ENCODE peak calls at places on chromosomes 11 and 22, in ten cellular contexts. One of them, this sample, is unnamed.

GRCh38 chr11:121391914-121392313 is 60.2 kb upstream of the SORL1 start:
- DNase-seq in body of pancreas: no peak
- DNase-seq in astrocyte: no peak
- DNase-seq in fibroblast of mammary gland: peak; percentile 19
- DNase-seq in GM12865: no peak
- DNase-seq in tibial artery: no peak
- DNase-seq in lower lobe of right lung: peak; percentile 52
- DNase-seq in A549: peak; percentile 39
- DNase-seq in BJ: no peak
- DNase-seq in HCT116: no peak
- DNase-seq in this sample: peak; percentile 72

GRCh38 chr11:102914238-102915043 is 39.7 kb upstream of the MMP12 start:
- DNase-seq in body of pancreas: peak; percentile 20
- DNase-seq in astrocyte: peak; percentile 20
- DNase-seq in fibroblast of mammary gland: peak; percentile 61
- DNase-seq in GM12865: peak; percentile 15
- DNase-seq in tibial artery: no peak
- DNase-seq in lower lobe of right lung: no peak
- DNase-seq in A549: peak; percentile 23
- DNase-seq in BJ: no peak
- DNase-seq in HCT116: peak; percentile 37
- DNase-seq in this sample: peak; percentile 7

GRCh38 chr11:45071232-45071631 is 75.2 kb upstream of the PRDM11 start:
- DNase-seq in body of pancreas: no peak
- DNase-seq in astrocyte: no peak
- DNase-seq in fibroblast of mammary gland: no peak
- DNase-seq in GM12865: no peak
- DNase-seq in tibial artery: no peak
- DNase-seq in lower lobe of right lung: no peak
- DNase-seq in A549: no peak
- DNase-seq in BJ: no peak
- DNase-seq in HCT116: no peak
- DNase-seq in this sample: no peak

GRCh38 chr11:95916049-95916448 is 7.9 kb downstream of the MTMR2 start:
- DNase-seq in body of pancreas: no peak
- DNase-seq in astrocyte: no peak
- DNase-seq in fibroblast of mammary gland: no peak
- DNase-seq in GM12865: no peak
- DNase-seq in tibial artery: no peak
- DNase-seq in lower lobe of right lung: no peak
- DNase-seq in A549: no peak
- DNase-seq in BJ: no peak
- DNase-seq in HCT116: no peak
- DNase-seq in this sample: no peak

GRCh38 chr11:88579466-88579865 is 241.9 kb upstream of the CTSC start:
- DNase-seq in body of pancreas: no peak
- DNase-seq in astrocyte: no peak
- DNase-seq in fibroblast of mammary gland: no peak
- DNase-seq in GM12865: no peak
- DNase-seq in tibial artery: no peak
- DNase-seq in lower lobe of right lung: no peak
- DNase-seq in A549: no peak
- DNase-seq in BJ: no peak
- DNase-seq in HCT116: no peak
- DNase-seq in this sample: no peak

GRCh38 chr11:14480716-14481115 is 18.9 kb downstream of the COPB1 start:
- DNase-seq in body of pancreas: no peak
- DNase-seq in astrocyte: no peak
- DNase-seq in fibroblast of mammary gland: no peak
- DNase-seq in GM12865: no peak
- DNase-seq in tibial artery: no peak
- DNase-seq in lower lobe of right lung: no peak
- DNase-seq in A549: peak; percentile 4
- DNase-seq in BJ: no peak
- DNase-seq in HCT116: no peak
- DNase-seq in this sample: no peak

GRCh38 chr11:117287668-117288067 is 3.5 kb upstream of the BACE1-AS start:
- DNase-seq in body of pancreas: no peak
- DNase-seq in astrocyte: no peak
- DNase-seq in fibroblast of mammary gland: no peak
- DNase-seq in GM12865: no peak
- DNase-seq in tibial artery: no peak
- DNase-seq in lower lobe of right lung: no peak
- DNase-seq in A549: no peak
- DNase-seq in BJ: no peak
- DNase-seq in HCT116: no peak
- DNase-seq in this sample: no peak

GRCh38 chr11:69044111-69045013 is 4.4 kb upstream of the TPCN2 start:
- DNase-seq in body of pancreas: peak; percentile 78
- DNase-seq in astrocyte: peak; percentile 58
- DNase-seq in fibroblast of mammary gland: peak; percentile 58
- DNase-seq in GM12865: peak; percentile 29
- DNase-seq in tibial artery: peak; percentile 69
- DNase-seq in lower lobe of right lung: peak; percentile 78
- DNase-seq in A549: peak; percentile 84
- DNase-seq in BJ: peak; percentile 66
- DNase-seq in HCT116: peak; percentile 68
- DNase-seq in this sample: peak; percentile 26

GRCh38 chr11:109604506-109604905 is 182.5 kb downstream of the C11orf87 start:
- DNase-seq in body of pancreas: no peak
- DNase-seq in astrocyte: no peak
- DNase-seq in fibroblast of mammary gland: peak; percentile 18
- DNase-seq in GM12865: no peak
- DNase-seq in tibial artery: no peak
- DNase-seq in lower lobe of right lung: no peak
- DNase-seq in A549: no peak
- DNase-seq in BJ: no peak
- DNase-seq in HCT116: no peak
- DNase-seq in this sample: no peak

GRCh38 chr11:107071129-107071528 is 52.9 kb upstream of the GUCY1A2 start:
- DNase-seq in body of pancreas: no peak
- DNase-seq in astrocyte: no peak
- DNase-seq in fibroblast of mammary gland: no peak
- DNase-seq in GM12865: no peak
- DNase-seq in tibial artery: no peak
- DNase-seq in lower lobe of right lung: no peak
- DNase-seq in A549: no peak
- DNase-seq in BJ: no peak
- DNase-seq in HCT116: no peak
- DNase-seq in this sample: no peak

GRCh38 chr11:5488385-5488784 is at the start of gene OR52D1:
- DNase-seq in body of pancreas: no peak
- DNase-seq in astrocyte: no peak
- DNase-seq in fibroblast of mammary gland: no peak
- DNase-seq in GM12865: no peak
- DNase-seq in tibial artery: no peak
- DNase-seq in lower lobe of right lung: no peak
- DNase-seq in A549: no peak
- DNase-seq in BJ: no peak
- DNase-seq in HCT116: no peak
- DNase-seq in this sample: no peak

GRCh38 chr22:27752771-27753170 is 48.8 kb downstream of the MN1 start:
- DNase-seq in body of pancreas: no peak
- DNase-seq in astrocyte: peak; percentile 39
- DNase-seq in fibroblast of mammary gland: peak; percentile 42
- DNase-seq in GM12865: no peak
- DNase-seq in tibial artery: peak; percentile 75
- DNase-seq in lower lobe of right lung: peak; percentile 34
- DNase-seq in A549: peak; percentile 12
- DNase-seq in BJ: no peak
- DNase-seq in HCT116: no peak
- DNase-seq in this sample: no peak

GRCh38 chr11:114440121-114440860 is 1.0 kb downstream of the REXO2 start:
- DNase-seq in body of pancreas: no peak
- DNase-seq in astrocyte: peak; percentile 13
- DNase-seq in fibroblast of mammary gland: no peak
- DNase-seq in GM12865: no peak
- DNase-seq in tibial artery: no peak
- DNase-seq in lower lobe of right lung: no peak
- DNase-seq in A549: no peak
- DNase-seq in BJ: no peak
- DNase-seq in HCT116: no peak
- DNase-seq in this sample: no peak

GRCh38 chr11:77789061-77789730 is 31.3 kb downstream of the RSF1 start:
- DNase-seq in body of pancreas: no peak
- DNase-seq in astrocyte: no peak
- DNase-seq in fibroblast of mammary gland: no peak
- DNase-seq in GM12865: no peak
- DNase-seq in tibial artery: no peak
- DNase-seq in lower lobe of right lung: no peak
- DNase-seq in A549: no peak
- DNase-seq in BJ: no peak
- DNase-seq in HCT116: no peak
- DNase-seq in this sample: no peak
- TF ChIP-seq CTCF in body of pancreas: no peak
- TF ChIP-seq CTCF in astrocyte: no peak
- TF ChIP-seq CTCF in fibroblast of mammary gland: no peak
- TF ChIP-seq CTCF in GM12865: no peak
- TF ChIP-seq CTCF in tibial artery: no peak
- TF ChIP-seq CTCF in lower lobe of right lung: no peak
- TF ChIP-seq CTCF in A549: no peak
- TF ChIP-seq CTCF in BJ: no peak
- TF ChIP-seq CTCF in HCT116: no peak
- TF ChIP-seq CTCF in this sample: no peak

GRCh38 chr11:125164422-125165110 is at the start of gene PKNOX2:
- DNase-seq in body of pancreas: peak; percentile 85
- DNase-seq in astrocyte: peak; percentile 67
- DNase-seq in fibroblast of mammary gland: peak; percentile 34
- DNase-seq in GM12865: peak; percentile 31
- DNase-seq in tibial artery: peak; percentile 70
- DNase-seq in lower lobe of right lung: peak; percentile 68
- DNase-seq in A549: peak; percentile 41
- DNase-seq in BJ: no peak
- DNase-seq in HCT116: peak; percentile 3
- DNase-seq in this sample: peak; percentile 63

GRCh38 chr11:125165111-125165663 is 636 bp downstream of the PKNOX2 start:
- DNase-seq in body of pancreas: peak; percentile 62
- DNase-seq in astrocyte: peak; percentile 29
- DNase-seq in fibroblast of mammary gland: peak; percentile 11
- DNase-seq in GM12865: no peak
- DNase-seq in tibial artery: peak; percentile 37
- DNase-seq in lower lobe of right lung: no peak
- DNase-seq in A549: no peak
- DNase-seq in BJ: no peak
- DNase-seq in HCT116: no peak
- DNase-seq in this sample: no peak

GRCh38 chr11:125162743-125163142 is 1.8 kb upstream of the PKNOX2 start:
- DNase-seq in body of pancreas: no peak
- DNase-seq in astrocyte: no peak
- DNase-seq in fibroblast of mammary gland: no peak
- DNase-seq in GM12865: no peak
- DNase-seq in tibial artery: no peak
- DNase-seq in lower lobe of right lung: no peak
- DNase-seq in A549: no peak
- DNase-seq in BJ: no peak
- DNase-seq in HCT116: no peak
- DNase-seq in this sample: no peak

GRCh38 chr11:125164091-125164421 is 495 bp upstream of the PKNOX2 start:
- DNase-seq in body of pancreas: no peak
- DNase-seq in astrocyte: no peak
- DNase-seq in fibroblast of mammary gland: no peak
- DNase-seq in GM12865: no peak
- DNase-seq in tibial artery: no peak
- DNase-seq in lower lobe of right lung: no peak
- DNase-seq in A549: no peak
- DNase-seq in BJ: no peak
- DNase-seq in HCT116: no peak
- DNase-seq in this sample: no peak

DNA sequence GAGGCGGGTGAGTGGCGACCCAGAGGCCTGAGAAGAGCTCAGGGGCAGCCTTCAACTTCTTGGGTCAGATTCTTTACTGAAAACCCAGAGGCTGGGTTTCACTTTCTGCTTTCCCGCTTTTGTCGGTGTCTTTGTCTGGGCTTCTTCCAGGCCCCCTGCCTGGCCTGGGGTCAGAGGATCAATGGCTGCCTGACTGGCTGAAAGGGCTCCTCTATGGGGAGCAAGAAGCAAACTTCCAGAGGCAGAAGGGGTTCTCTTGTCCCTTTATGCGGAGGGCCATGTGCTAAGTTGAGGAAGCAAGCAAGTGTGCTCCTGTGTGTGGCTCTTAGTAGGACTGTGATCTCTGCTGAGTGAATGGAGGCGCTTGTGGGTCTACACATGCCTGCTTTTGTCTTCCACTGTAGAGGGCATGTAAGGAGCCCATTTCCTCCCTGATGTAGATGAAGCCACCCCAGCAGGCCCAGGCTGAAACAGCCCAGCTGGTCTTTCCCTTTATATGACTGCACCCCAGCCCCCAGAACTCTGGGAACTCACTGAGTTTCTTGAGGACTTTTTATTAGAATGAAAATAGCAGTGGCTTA is 1.0 kb upstream of the PKNOX2 start:
- DNase-seq in body of pancreas: no peak
- DNase-seq in astrocyte: no peak
- DNase-seq in fibroblast of mammary gland: no peak
- DNase-seq in GM12865: no peak
- DNase-seq in tibial artery: no peak
- DNase-seq in lower lobe of right lung: no peak
- DNase-seq in A549: no peak
- DNase-seq in BJ: no peak
- DNase-seq in HCT116: no peak
- DNase-seq in this sample: no peak
- H3K4me3 ChIP-seq in body of pancreas: no peak overlapping the region
- H3K4me3 ChIP-seq in astrocyte: no peak overlapping the region
- H3K4me3 ChIP-seq in fibroblast of mammary gland: no peak overlapping the region
- H3K4me3 ChIP-seq in GM12865: no peak overlapping the region
- H3K4me3 ChIP-seq in tibial artery: no peak overlapping the region
- H3K4me3 ChIP-seq in lower lobe of right lung: no peak overlapping the region
- H3K4me3 ChIP-seq in A549: no peak overlapping the region
- H3K4me3 ChIP-seq in BJ: no peak overlapping the region
- H3K4me3 ChIP-seq in HCT116: no peak overlapping the region
- H3K4me3 ChIP-seq in this sample: no peak overlapping the region

GRCh38 chr11:72534859-72535547 is 100.7 kb upstream of the CLPB start:
- DNase-seq in body of pancreas: peak; percentile 16
- DNase-seq in astrocyte: peak; percentile 30
- DNase-seq in fibroblast of mammary gland: no peak
- DNase-seq in GM12865: no peak
- DNase-seq in tibial artery: no peak
- DNase-seq in lower lobe of right lung: no peak
- DNase-seq in A549: peak; percentile 11
- DNase-seq in BJ: no peak
- DNase-seq in HCT116: peak; percentile 10
- DNase-seq in this sample: no peak
- TF ChIP-seq CTCF in body of pancreas: no peak
- TF ChIP-seq CTCF in astrocyte: no peak
- TF ChIP-seq CTCF in fibroblast of mammary gland: peak; percentile 13
- TF ChIP-seq CTCF in GM12865: no peak
- TF ChIP-seq CTCF in tibial artery: no peak
- TF ChIP-seq CTCF in lower lobe of right lung: no peak
- TF ChIP-seq CTCF in A549: no peak
- TF ChIP-seq CTCF in BJ: peak; percentile 18
- TF ChIP-seq CTCF in HCT116: no peak
- TF ChIP-seq CTCF in this sample: peak; percentile 1

GRCh38 chr11:19116315-19116970 is 525 bp upstream of the ZDHHC13 start:
- DNase-seq in body of pancreas: no peak
- DNase-seq in astrocyte: no peak
- DNase-seq in fibroblast of mammary gland: no peak
- DNase-seq in GM12865: peak; percentile 35
- DNase-seq in tibial artery: no peak
- DNase-seq in lower lobe of right lung: no peak
- DNase-seq in A549: no peak
- DNase-seq in BJ: no peak
- DNase-seq in HCT116: no peak
- DNase-seq in this sample: no peak
- H3K4me3 ChIP-seq in body of pancreas: peak overlapping the region; percentile 8
- H3K4me3 ChIP-seq in astrocyte: peak overlapping the region; percentile 85
- H3K4me3 ChIP-seq in fibroblast of mammary gland: peak overlapping the region; percentile 78
- H3K4me3 ChIP-seq in GM12865: peak overlapping the region; percentile 97
- H3K4me3 ChIP-seq in tibial artery: peak overlapping the region; percentile 84
- H3K4me3 ChIP-seq in lower lobe of right lung: peak overlapping the region; percentile 79
- H3K4me3 ChIP-seq in A549: peak overlapping the region; percentile 80
- H3K4me3 ChIP-seq in BJ: peak overlapping the region; percentile 93
- H3K4me3 ChIP-seq in HCT116: peak overlapping the region; percentile 82
- H3K4me3 ChIP-seq in this sample: peak overlapping the region; percentile 75

This sample was measured in LNCaP clone FGC.